ENCODE peak calls at places on chromosomes 11 and 22, in ten cellular contexts. E is astrocyte of the spinal cord; O is CD8-positive, alpha-beta T cell; N is Caco-2; Y is HFFc6; D is midbrain; W is iris pigment epithelial cell; A is activated T-cell treated with anti-CD3 and anti-CD28 coated beads, Interleukin-2, amount 50 U/mL, for 72 hours; S is NCI-H2029; V is NCI-H2081. C is an unnamed sample.

GRCh38 chr11:33779849-33780528 is 5.7 kb upstream of the FBXO3 start:
- DNase-seq in E (peak; percentile 83), O (no peak), N (no peak), Y (peak; percentile 65), D (no peak), W (peak; percentile 89), A (no peak), S (no peak), V (no peak), C (no peak)

GRCh38 chr11:57325735-57326048 is 940 bp upstream of the TNKS1BP1 start:
- DNase-seq in E (no peak), O (no peak), N (no peak), Y (no peak), D (no peak), W (no peak), A (no peak), S (peak; percentile 63), V (peak; percentile 37), C (no peak)

GRCh38 chr11:31798057-31799035 is 12.8 kb downstream of the PAX6 start:
- DNase-seq in E (no peak), O (no peak), N (no peak), Y (no peak), D (no peak), W (no peak), A (peak; percentile 52), S (no peak), V (no peak), C (no peak)

GRCh38 chr11:84800755-84801346 is 826.3 kb downstream of the DLG2 start:
- DNase-seq in E (peak; percentile 51), O (no peak), N (peak; percentile 54), Y (peak; percentile 19), D (peak; percentile 17), W (peak; percentile 57), A (no peak), S (no peak), V (peak; percentile 28), C (no peak)

GRCh38 chr22:49238181-49239141 is 589.2 kb downstream of the BRD1 start:
- DNase-seq in E (no peak), O (no peak), N (no peak), Y (no peak), D (no peak), W (no peak), A (no peak), S (no peak), V (no peak), C (no peak)

GRCh38 chr11:109304159-109304558 is 117.8 kb upstream of the C11orf87 start:
- DNase-seq in E (no peak), O (no peak), N (no peak), Y (no peak), D (no peak), W (peak; percentile 17), A (no peak), S (no peak), V (no peak), C (no peak)

GRCh38 chr22:39894554-39895092 is 1.1 kb upstream of the ENTHD1 start:
- DNase-seq in E (no peak), O (no peak), N (no peak), Y (no peak), D (no peak), W (no peak), A (no peak), S (no peak), V (no peak), C (no peak)

GRCh38 chr11:1226981-1227550 is 4.2 kb downstream of the MUC5B start:
- DNase-seq in E (no peak), O (no peak), N (peak; percentile 32), Y (no peak), D (no peak), W (peak; percentile 13), A (no peak), S (no peak), V (no peak), C (no peak)

GRCh38 chr11:122440783-122441701 is 214.5 kb upstream of the UBASH3B start:
- DNase-seq in E (no peak), O (no peak), N (no peak), Y (no peak), D (peak; percentile 70), W (peak; percentile 2), A (no peak), S (peak; percentile 75), V (peak; percentile 63), C (peak; percentile 33)

GRCh38 chr11:76918941-76919386 is 58.2 kb downstream of the ACER3 start:
- DNase-seq in E (peak; percentile 68), O (no peak), N (no peak), Y (peak; percentile 51), D (peak; percentile 79), W (peak; percentile 71), A (no peak), S (peak; percentile 45), V (peak; percentile 82), C (no peak)

GRCh38 chr22:43971112-43971511 is 15.9 kb downstream of the SAMM50 start:
- DNase-seq in E (no peak), O (no peak), N (no peak), Y (no peak), D (no peak), W (no peak), A (no peak), S (no peak), V (no peak), C (no peak)

C was measured in iPS DF 6.9.